ENCODE peak calls at places on chromosome 11, in eight cellular contexts. J, Z, Y, E, H, L, W and I are unnamed samples.

GRCh38 chr11:131811380-131811779 is 441.0 kb downstream of the NTM start:
- DNase-seq in Z (no peak), E (no peak), Y (no peak), H (peak), J (peak), L (no peak), W (no peak), I (no peak)

GRCh38 chr11:6559375-6559774 is 44.0 kb downstream of the RRP8 start:
- DNase-seq in J (no peak), L (no peak), Z (no peak), Y (no peak), E (no peak), H (no peak), W (no peak), I (peak)

GRCh38 chr11:30254307-30255298 is 23.8 kb downstream of the FSHB start:
- DNase-seq in H (no peak), Z (no peak), L (no peak), Y (no peak), W (no peak), E (no peak), J (no peak), I (no peak)

GRCh38 chr11:4065601-4066377 is 28.8 kb upstream of the RRM1 start:
- DNase-seq in W (peak), H (no peak), L (no peak), Y (no peak), J (no peak), Z (no peak), E (no peak), I (no peak)

GRCh38 chr11:122729139-122729538 is 73.6 kb downstream of the UBASH3B start:
- DNase-seq in W (no peak), J (no peak), Z (no peak), Y (no peak), H (no peak), E (no peak), L (no peak), I (no peak)

GRCh38 chr11:11313902-11314692 is 39.0 kb downstream of the CSNK2A3 start:
- DNase-seq in L (no peak), E (no peak), J (no peak), W (no peak), H (no peak), Y (no peak), Z (peak), I (no peak)

GRCh38 chr11:11931461-11932055 is 76.9 kb downstream of the DKK3 start:
- DNase-seq in E (no peak), H (peak), W (peak), Z (no peak), Y (no peak), L (no peak), J (peak), I (no peak)

GRCh38 chr11:78749243-78749730 is 174.6 kb upstream of the NARS2 start:
- DNase-seq in E (no peak), W (no peak), J (no peak), H (no peak), Y (no peak), Z (no peak), L (no peak), I (no peak)

GRCh38 chr11:101428918-101429317 is 154.9 kb downstream of the TRPC6 start:
- DNase-seq in H (peak), Z (no peak), J (no peak), E (no peak), W (peak), L (no peak), Y (no peak), I (no peak)

GRCh38 chr11:130037881-130038601 is 31.7 kb upstream of the APLP2 start:
- DNase-seq in Y (no peak), J (no peak), E (no peak), L (no peak), H (peak), W (peak), Z (no peak), I (no peak)

GRCh38 chr11:79616392-79616831 is 175.6 kb upstream of the TENM4 start:
- DNase-seq in E (no peak), J (no peak), Z (no peak), Y (no peak), H (peak), L (no peak), W (no peak), I (no peak)

GRCh38 chr11:58739725-58740430 is 8.1 kb upstream of the GLYAT start:
- DNase-seq in E (no peak), W (no peak), L (no peak), Y (no peak), J (no peak), Z (no peak), H (no peak), I (no peak)

GRCh38 chr11:35047179-35047578 is 91.8 kb upstream of the CD44 start:
- DNase-seq in Z (no peak), E (no peak), Y (peak), W (no peak), J (no peak), H (no peak), L (no peak), I (no peak)

GRCh38 chr11:84384637-84385227 is 1098.6 kb upstream of the CCDC90B start:
- DNase-seq in W (peak), J (peak), H (peak), L (peak), E (no peak), Z (peak), Y (peak), I (peak)